ENCODE peak calls at places on chromosomes 16 and 17, in ten cellular contexts. A, N, C, O, D, Q, K, G, U and B are unnamed samples.

GRCh38 chr16:87254271-87254670 is 62.9 kb downstream of the C16orf95 start:
- DNase-seq in A (no peak), N (no peak), C (no peak), O (no peak), D (no peak), Q (no peak), K (no peak), G (no peak), U (no peak), B (no peak)

GRCh38 chr17:16027708-16028584 is 28.3 kb downstream of the TTC19 start:
- DNase-seq in A (no peak), N (peak; percentile 90), C (peak; percentile 91), O (no peak), D (no peak), Q (peak; percentile 11), K (peak; percentile 86), G (no peak), U (peak; percentile 89), B (no peak)

GRCh38 chr17:81419333-81419885 is 24.2 kb downstream of the BAHCC1 start:
- DNase-seq in A (peak; percentile 94), N (peak; percentile 78), C (peak; percentile 97), O (no peak), D (no peak), Q (no peak), K (peak; percentile 91), G (no peak), U (peak; percentile 68), B (no peak)

GRCh38 chr16:86541560-86541959 is 13.5 kb downstream of the MTHFSD start:
- DNase-seq in A (no peak), N (no peak), C (no peak), O (no peak), D (no peak), Q (no peak), K (no peak), G (no peak), U (no peak), B (no peak)

GRCh38 chr17:28523876-28524275 is 17.7 kb downstream of the FOXN1 start:
- DNase-seq in A (no peak), N (no peak), C (no peak), O (no peak), D (no peak), Q (no peak), K (no peak), G (no peak), U (no peak), B (no peak)

GRCh38 chr16:30934827-30935557 is 11.6 kb downstream of the FBXL19 start:
- DNase-seq in A (peak; percentile 55), N (peak; percentile 52), C (peak; percentile 64), O (no peak), D (no peak), Q (no peak), K (peak; percentile 38), G (peak; percentile 45), U (peak; percentile 26), B (no peak)

GRCh38 chr16:85385463-85386331 is 227.4 kb upstream of the GSE1 start:
- DNase-seq in A (no peak), N (no peak), C (no peak), O (no peak), D (no peak), Q (no peak), K (no peak), G (no peak), U (no peak), B (no peak)

GRCh38 chr17:2035549-2036490 is 5.9 kb downstream of the DPH1 start:
- DNase-seq in A (no peak), N (no peak), C (no peak), O (no peak), D (no peak), Q (no peak), K (no peak), G (no peak), U (no peak), B (no peak)

GRCh38 chr16:22413819-22414218 is 39.4 kb upstream of the CDR2 start:
- DNase-seq in A (no peak), N (no peak), C (no peak), O (no peak), D (no peak), Q (no peak), K (no peak), G (no peak), U (no peak), B (no peak)

GRCh38 chr17:57086069-57086930 is 1.3 kb downstream of the AKAP1 start:
- DNase-seq in A (peak; percentile 38), N (peak; percentile 22), C (peak; percentile 12), O (no peak), D (no peak), Q (no peak), K (no peak), G (peak; percentile 9), U (peak; percentile 24), B (peak; percentile 15)

GRCh38 chr16:85908889-85909584 is 10.1 kb downstream of the IRF8 start:
- DNase-seq in A (no peak), N (no peak), C (no peak), O (no peak), D (no peak), Q (no peak), K (no peak), G (no peak), U (no peak), B (no peak)